ENCODE peak calls at places on chromosomes 13 and 19, in five cellular contexts. One of them, this sample, is unnamed.

GRCh38 chr13:97659602-97660001 is 225.6 kb downstream of the RAP2A start:
- DNase-seq in naive B cell: no peak
- DNase-seq in epithelial cell of esophagus: no peak
- DNase-seq in dermis blood vessel endothelial cell: peak; percentile 74
- DNase-seq in pancreas: no peak
- DNase-seq in this sample: no peak

GRCh38 chr19:6340493-6341201 is 7.2 kb upstream of the ACER1 start:
- DNase-seq in naive B cell: no peak
- DNase-seq in epithelial cell of esophagus: no peak
- DNase-seq in dermis blood vessel endothelial cell: no peak
- DNase-seq in pancreas: no peak
- DNase-seq in this sample: no peak

GRCh38 chr19:45153339-45154063 is 7.3 kb downstream of the NKPD1 start:
- DNase-seq in naive B cell: peak; percentile 19
- DNase-seq in epithelial cell of esophagus: no peak
- DNase-seq in dermis blood vessel endothelial cell: peak; percentile 43
- DNase-seq in pancreas: peak; percentile 35
- DNase-seq in this sample: no peak

GRCh38 chr19:34556500-34556899 is 74.9 kb downstream of the WTIP start:
- DNase-seq in naive B cell: no peak
- DNase-seq in epithelial cell of esophagus: no peak
- DNase-seq in dermis blood vessel endothelial cell: peak; percentile 45
- DNase-seq in pancreas: peak; percentile 55
- DNase-seq in this sample: no peak

GRCh38 chr13:113976711-113977684 is 3.1 kb upstream of the C13orf46 start:
- DNase-seq in naive B cell: no peak
- DNase-seq in epithelial cell of esophagus: peak; percentile 26
- DNase-seq in dermis blood vessel endothelial cell: no peak
- DNase-seq in pancreas: no peak
- DNase-seq in this sample: no peak

GRCh38 chr13:46359731-46360130 is 27.3 kb downstream of the RUBCNL start:
- DNase-seq in naive B cell: no peak
- DNase-seq in epithelial cell of esophagus: no peak
- DNase-seq in dermis blood vessel endothelial cell: no peak
- DNase-seq in pancreas: no peak
- DNase-seq in this sample: no peak

GRCh38 chr19:47781590-47782318 is 3.3 kb downstream of the SELENOW start:
- DNase-seq in naive B cell: no peak
- DNase-seq in epithelial cell of esophagus: no peak
- DNase-seq in dermis blood vessel endothelial cell: peak; percentile 50
- DNase-seq in pancreas: peak; percentile 42
- DNase-seq in this sample: peak; percentile 60

GRCh38 chr13:30616927-30617314 is 799 bp upstream of the USPL1 start:
- DNase-seq in naive B cell: peak; percentile 75
- DNase-seq in epithelial cell of esophagus: peak; percentile 74
- DNase-seq in dermis blood vessel endothelial cell: peak; percentile 94
- DNase-seq in pancreas: peak; percentile 73
- DNase-seq in this sample: peak; percentile 79

GRCh38 chr19:495440-496332 is 600 bp upstream of the MADCAM1 start:
- DNase-seq in naive B cell: no peak
- DNase-seq in epithelial cell of esophagus: no peak
- DNase-seq in dermis blood vessel endothelial cell: peak; percentile 55
- DNase-seq in pancreas: no peak
- DNase-seq in this sample: no peak

GRCh38 chr19:6047741-6048231 is 62.5 kb downstream of the RFX2 start:
- DNase-seq in naive B cell: no peak
- DNase-seq in epithelial cell of esophagus: peak; percentile 49
- DNase-seq in dermis blood vessel endothelial cell: peak; percentile 73
- DNase-seq in pancreas: no peak
- DNase-seq in this sample: peak; percentile 45

GRCh38 chr13:41352935-41353801 is 42.1 kb downstream of the NAA16 start:
- DNase-seq in naive B cell: peak; percentile 14
- DNase-seq in epithelial cell of esophagus: peak; percentile 80
- DNase-seq in dermis blood vessel endothelial cell: peak; percentile 83
- DNase-seq in pancreas: peak; percentile 32
- DNase-seq in this sample: no peak

GRCh38 chr13:27280009-27280646 is 9.5 kb downstream of the RASL11A start:
- DNase-seq in naive B cell: no peak
- DNase-seq in epithelial cell of esophagus: no peak
- DNase-seq in dermis blood vessel endothelial cell: no peak
- DNase-seq in pancreas: no peak
- DNase-seq in this sample: no peak

GRCh38 chr19:13037161-13037560 is 41.9 kb downstream of the NFIX start:
- DNase-seq in naive B cell: no peak
- DNase-seq in epithelial cell of esophagus: peak; percentile 79
- DNase-seq in dermis blood vessel endothelial cell: peak; percentile 72
- DNase-seq in pancreas: no peak
- DNase-seq in this sample: no peak

GRCh38 chr13:114077121-114077937 is 55.1 kb downstream of the RASA3 start:
- DNase-seq in naive B cell: no peak
- DNase-seq in epithelial cell of esophagus: no peak
- DNase-seq in dermis blood vessel endothelial cell: no peak
- DNase-seq in pancreas: no peak
- DNase-seq in this sample: no peak

GRCh38 chr19:40771101-40771539 is 4.2 kb upstream of the MIA start:
- DNase-seq in naive B cell: no peak
- DNase-seq in epithelial cell of esophagus: no peak
- DNase-seq in dermis blood vessel endothelial cell: no peak
- DNase-seq in pancreas: no peak
- DNase-seq in this sample: no peak

This sample was measured in ureter.